ENCODE peak calls at places on chromosomes 16 and 17, in six cellular contexts. O is upper lobe of left lung, A is M059J, N is mucosa of gallbladder, D is HS-5, Z is NCI-H1930. U is an unnamed sample.
A peak's percentile ranks its signal among the peaks of the same experiment; 100 is the strongest.

GRCh38 chr16:87608400-87608985 is 6.2 kb downstream of the JPH3 start:
- DNase-seq in O (no peak), A (peak; percentile 62), N (peak; percentile 57), D (no peak), Z (no peak), U (no peak)

GRCh38 chr16:2028620-2029220 is 2.0 kb downstream of the NHERF2 start:
- DNase-seq in O (no peak), A (no peak), N (no peak), D (no peak), Z (no peak), U (no peak)

GRCh38 chr16:57726433-57726947 is 9.1 kb upstream of the KATNB1 start:
- DNase-seq in O (no peak), A (no peak), N (no peak), D (no peak), Z (no peak), U (no peak)

GRCh38 chr17:72240333-72240732 is 119.5 kb downstream of the SOX9 start:
- DNase-seq in O (no peak), A (no peak), N (no peak), D (no peak), Z (no peak), U (no peak)

GRCh38 chr17:571224-571623 is 143.4 kb downstream of the VPS53 start:
- DNase-seq in O (no peak), A (no peak), N (no peak), D (no peak), Z (no peak), U (no peak)

GRCh38 chr16:29925173-29925804 is 737 bp downstream of the KCTD13 start:
- DNase-seq in O (no peak), A (no peak), N (no peak), D (no peak), Z (no peak), U (no peak)

GRCh38 chr16:88317619-88317977 is 65.2 kb upstream of the ZNF469 start:
- DNase-seq in O (no peak), A (no peak), N (peak; percentile 49), D (no peak), Z (no peak), U (no peak)

GRCh38 chr17:39643271-39643670 is 6.3 kb downstream of the STARD3 start:
- DNase-seq in O (no peak), A (peak; percentile 64), N (no peak), D (no peak), Z (no peak), U (no peak)

GRCh38 chr16:86823895-86824671 is 245.7 kb downstream of the FOXL1 start:
- DNase-seq in O (no peak), A (peak; percentile 93), N (no peak), D (no peak), Z (no peak), U (no peak)

GRCh38 chr17:78999056-78999768 is 10.4 kb downstream of the CANT1 start:
- DNase-seq in O (no peak), A (no peak), N (no peak), D (no peak), Z (no peak), U (no peak)

GRCh38 chr17:73767696-73768095 is 123.5 kb upstream of the SDK2 start:
- DNase-seq in O (no peak), A (no peak), N (no peak), D (no peak), Z (no peak), U (no peak)

GRCh38 chr17:69430488-69430887 is 16.0 kb downstream of the MAP2K6 start:
- DNase-seq in O (no peak), A (peak; percentile 3), N (no peak), D (no peak), Z (no peak), U (no peak)

GRCh38 chr17:74680941-74681340 is 31.8 kb downstream of the CD300LF start:
- DNase-seq in O (no peak), A (no peak), N (no peak), D (no peak), Z (no peak), U (no peak)

GRCh38 chr17:48238933-48239602 is 131.5 kb downstream of the SNX11 start:
- DNase-seq in O (no peak), A (peak; percentile 22), N (no peak), D (no peak), Z (no peak), U (no peak)

GRCh38 chr16:69313469-69313868 is 2.3 kb downstream of the VPS4A start:
- DNase-seq in O (no peak), A (no peak), N (no peak), D (no peak), Z (no peak), U (no peak)

GRCh38 chr16:76756951-76757350 is 434.0 kb upstream of the MON1B start:
- DNase-seq in O (no peak), A (no peak), N (no peak), D (no peak), Z (no peak), U (no peak)

GRCh38 chr16:75572859-75573542 is 6.8 kb downstream of the GABARAPL2 start:
- DNase-seq in O (no peak), A (no peak), N (no peak), D (no peak), Z (no peak), U (no peak)

U was measured in occipital lobe.